ENCODE peak calls at places on chromosome 20, in ten cellular contexts. One of them, this sample, is unnamed.

GRCh38 chr20:57941572-57942381 is 232.0 kb upstream of the PMEPA1 start:
- DNase-seq in spleen: no peak
- DNase-seq in OCI-LY7: no peak
- DNase-seq in sigmoid colon: no peak
- DNase-seq in stomach: no peak
- DNase-seq in GM23338: no peak
- DNase-seq in H9: no peak
- DNase-seq in esophagus squamous epithelium: no peak
- DNase-seq in PC-3: peak
- DNase-seq in IMR-90: no peak
- DNase-seq in this sample: no peak

GRCh38 chr20:56964886-56965285 is 301.6 kb downstream of the BMP7 start:
- DNase-seq in stomach: no peak
- DNase-seq in sigmoid colon: no peak
- DNase-seq in spleen: no peak
- DNase-seq in OCI-LY7: no peak
- DNase-seq in GM23338: no peak
- DNase-seq in IMR-90: no peak
- DNase-seq in H9: no peak
- DNase-seq in esophagus squamous epithelium: no peak
- DNase-seq in PC-3: peak
- DNase-seq in this sample: no peak

GRCh38 chr20:41178904-41179432 is 41.6 kb downstream of the PLCG1 start:
- DNase-seq in IMR-90: no peak
- DNase-seq in H9: peak
- DNase-seq in esophagus squamous epithelium: no peak
- DNase-seq in GM23338: no peak
- DNase-seq in spleen: peak
- DNase-seq in stomach: peak
- DNase-seq in OCI-LY7: no peak
- DNase-seq in sigmoid colon: no peak
- DNase-seq in PC-3: no peak
- DNase-seq in this sample: peak

GRCh38 chr20:10316582-10316981 is 98.0 kb downstream of the SNAP25 start:
- DNase-seq in esophagus squamous epithelium: no peak
- DNase-seq in PC-3: peak
- DNase-seq in stomach: no peak
- DNase-seq in GM23338: peak
- DNase-seq in OCI-LY7: peak
- DNase-seq in H9: no peak
- DNase-seq in spleen: no peak
- DNase-seq in IMR-90: no peak
- DNase-seq in sigmoid colon: no peak
- DNase-seq in this sample: no peak

GRCh38 chr20:59019217-59019616 is at the start of gene TUBB1:
- DNase-seq in stomach: no peak
- DNase-seq in esophagus squamous epithelium: no peak
- DNase-seq in OCI-LY7: no peak
- DNase-seq in H9: no peak
- DNase-seq in spleen: peak
- DNase-seq in GM23338: no peak
- DNase-seq in IMR-90: no peak
- DNase-seq in PC-3: no peak
- DNase-seq in sigmoid colon: peak
- DNase-seq in this sample: no peak

GRCh38 chr20:56765172-56766073 is 136.3 kb downstream of the TFAP2C start:
- DNase-seq in IMR-90: no peak
- DNase-seq in sigmoid colon: no peak
- DNase-seq in H9: no peak
- DNase-seq in spleen: no peak
- DNase-seq in PC-3: peak
- DNase-seq in stomach: no peak
- DNase-seq in GM23338: no peak
- DNase-seq in esophagus squamous epithelium: no peak
- DNase-seq in OCI-LY7: no peak
- DNase-seq in this sample: no peak

GRCh38 chr20:7981374-7981773 is 38.2 kb downstream of the TMX4 start:
- DNase-seq in esophagus squamous epithelium: no peak
- DNase-seq in IMR-90: no peak
- DNase-seq in H9: no peak
- DNase-seq in sigmoid colon: no peak
- DNase-seq in OCI-LY7: no peak
- DNase-seq in PC-3: no peak
- DNase-seq in GM23338: no peak
- DNase-seq in stomach: no peak
- DNase-seq in spleen: no peak
- DNase-seq in this sample: no peak

GRCh38 chr20:10228330-10228729 is 9.7 kb downstream of the SNAP25 start:
- DNase-seq in sigmoid colon: no peak
- DNase-seq in IMR-90: no peak
- DNase-seq in stomach: peak
- DNase-seq in GM23338: no peak
- DNase-seq in PC-3: no peak
- DNase-seq in esophagus squamous epithelium: no peak
- DNase-seq in OCI-LY7: no peak
- DNase-seq in spleen: no peak
- DNase-seq in H9: no peak
- DNase-seq in this sample: no peak

GRCh38 chr20:18633411-18633810 is 45.6 kb downstream of the DTD1 start:
- DNase-seq in esophagus squamous epithelium: no peak
- DNase-seq in OCI-LY7: no peak
- DNase-seq in stomach: no peak
- DNase-seq in PC-3: no peak
- DNase-seq in IMR-90: no peak
- DNase-seq in H9: no peak
- DNase-seq in sigmoid colon: no peak
- DNase-seq in spleen: no peak
- DNase-seq in GM23338: no peak
- DNase-seq in this sample: no peak

GRCh38 chr20:44471481-44471882 is 4.2 kb upstream of the TTPAL start:
- DNase-seq in PC-3: peak
- DNase-seq in spleen: no peak
- DNase-seq in esophagus squamous epithelium: no peak
- DNase-seq in H9: no peak
- DNase-seq in OCI-LY7: no peak
- DNase-seq in IMR-90: peak
- DNase-seq in GM23338: peak
- DNase-seq in stomach: no peak
- DNase-seq in sigmoid colon: no peak
- DNase-seq in this sample: no peak

GRCh38 chr20:10832146-10832545 is 158.3 kb upstream of the JAG1 start:
- DNase-seq in OCI-LY7: no peak
- DNase-seq in IMR-90: peak
- DNase-seq in GM23338: no peak
- DNase-seq in spleen: no peak
- DNase-seq in sigmoid colon: no peak
- DNase-seq in stomach: no peak
- DNase-seq in PC-3: peak
- DNase-seq in H9: no peak
- DNase-seq in esophagus squamous epithelium: no peak
- DNase-seq in this sample: no peak

DNA sequence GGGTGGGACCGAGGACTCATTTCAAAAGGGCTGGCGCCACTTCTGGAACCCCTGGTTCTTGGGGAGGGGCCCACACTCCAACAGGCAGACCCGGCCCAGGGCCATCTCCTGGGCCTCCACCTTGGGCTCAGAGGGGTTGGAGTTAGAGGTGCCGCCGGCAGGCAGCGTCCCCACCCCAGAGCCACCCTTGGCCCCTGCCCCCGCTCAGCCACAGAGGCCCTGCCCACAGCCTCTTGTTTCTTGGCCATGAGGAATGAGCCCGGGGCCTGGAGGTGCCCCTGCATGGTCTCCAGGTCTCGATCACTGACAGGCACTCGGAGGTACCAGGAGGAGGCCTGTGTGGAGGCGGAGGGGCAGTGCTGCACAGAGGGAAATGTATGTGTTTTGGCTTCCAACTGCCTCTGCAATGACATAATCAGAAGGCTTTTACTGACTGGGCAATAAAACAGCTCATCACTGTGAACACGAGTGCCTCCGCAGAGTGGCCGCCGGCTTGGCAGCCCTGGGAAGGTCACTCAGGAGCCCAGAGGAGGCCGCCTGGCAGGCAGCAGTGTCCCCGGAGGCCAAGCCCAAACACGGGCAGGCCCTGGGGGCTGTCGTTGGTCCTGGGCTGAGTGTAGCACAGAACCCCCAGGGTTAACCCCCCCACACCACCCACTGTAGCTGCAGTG is 61.1 kb upstream of the GATA5 start:
- DNase-seq in PC-3: no peak
- DNase-seq in H9: no peak
- DNase-seq in OCI-LY7: no peak
- DNase-seq in IMR-90: peak
- DNase-seq in sigmoid colon: peak
- DNase-seq in spleen: no peak
- DNase-seq in GM23338: no peak
- DNase-seq in stomach: no peak
- DNase-seq in esophagus squamous epithelium: no peak
- DNase-seq in this sample: no peak
- H3K27ac ChIP-seq in PC-3: no peak
- H3K27ac ChIP-seq in H9: no peak
- H3K27ac ChIP-seq in OCI-LY7: no peak
- H3K27ac ChIP-seq in IMR-90: no peak
- H3K27ac ChIP-seq in sigmoid colon: peak
- H3K27ac ChIP-seq in spleen: no peak
- H3K27ac ChIP-seq in GM23338: no peak
- H3K27ac ChIP-seq in stomach: no peak
- H3K27ac ChIP-seq in esophagus squamous epithelium: no peak
- H3K27ac ChIP-seq in this sample: no peak

GRCh38 chr20:35146922-35147574 is at the start of gene EDEM2:
- DNase-seq in IMR-90: peak
- DNase-seq in esophagus squamous epithelium: peak
- DNase-seq in OCI-LY7: peak
- DNase-seq in sigmoid colon: peak
- DNase-seq in PC-3: peak
- DNase-seq in spleen: peak
- DNase-seq in stomach: peak
- DNase-seq in GM23338: peak
- DNase-seq in H9: peak
- DNase-seq in this sample: peak
- TF ChIP-seq CTCF in IMR-90: no peak
- TF ChIP-seq CTCF in esophagus squamous epithelium: no peak
- TF ChIP-seq CTCF in OCI-LY7: peak
- TF ChIP-seq CTCF in sigmoid colon: no peak
- TF ChIP-seq CTCF in PC-3: no peak
- TF ChIP-seq CTCF in spleen: no peak
- TF ChIP-seq CTCF in stomach: no peak
- TF ChIP-seq CTCF in GM23338: peak
- TF ChIP-seq CTCF in H9: no peak
- TF ChIP-seq CTCF in this sample: no peak

GRCh38 chr20:49929142-49929494 is 7.1 kb upstream of the RNF114 start:
- DNase-seq in IMR-90: no peak
- DNase-seq in stomach: no peak
- DNase-seq in OCI-LY7: no peak
- DNase-seq in esophagus squamous epithelium: no peak
- DNase-seq in sigmoid colon: peak
- DNase-seq in PC-3: no peak
- DNase-seq in spleen: no peak
- DNase-seq in GM23338: no peak
- DNase-seq in H9: no peak
- DNase-seq in this sample: no peak
- H3K27ac ChIP-seq in IMR-90: no peak
- H3K27ac ChIP-seq in stomach: no peak
- H3K27ac ChIP-seq in OCI-LY7: no peak
- H3K27ac ChIP-seq in esophagus squamous epithelium: no peak
- H3K27ac ChIP-seq in sigmoid colon: peak
- H3K27ac ChIP-seq in PC-3: no peak
- H3K27ac ChIP-seq in spleen: peak
- H3K27ac ChIP-seq in GM23338: no peak
- H3K27ac ChIP-seq in H9: no peak
- H3K27ac ChIP-seq in this sample: no peak

GRCh38 chr20:49219091-49219923 is at the start of gene DDX27:
- DNase-seq in sigmoid colon: peak
- DNase-seq in H9: peak
- DNase-seq in OCI-LY7: peak
- DNase-seq in GM23338: peak
- DNase-seq in esophagus squamous epithelium: peak
- DNase-seq in IMR-90: peak
- DNase-seq in spleen: peak
- DNase-seq in stomach: peak
- DNase-seq in PC-3: peak
- DNase-seq in this sample: peak

GRCh38 chr20:49214546-49214945 is 4.7 kb upstream of the DDX27 start:
- DNase-seq in esophagus squamous epithelium: no peak
- DNase-seq in stomach: no peak
- DNase-seq in PC-3: no peak
- DNase-seq in H9: no peak
- DNase-seq in GM23338: no peak
- DNase-seq in IMR-90: no peak
- DNase-seq in OCI-LY7: no peak
- DNase-seq in spleen: no peak
- DNase-seq in sigmoid colon: no peak
- DNase-seq in this sample: no peak

GRCh38 chr20:49216991-49217578 is 2.1 kb upstream of the DDX27 start:
- DNase-seq in stomach: peak
- DNase-seq in PC-3: peak
- DNase-seq in spleen: peak
- DNase-seq in IMR-90: peak
- DNase-seq in GM23338: peak
- DNase-seq in OCI-LY7: peak
- DNase-seq in H9: peak
- DNase-seq in esophagus squamous epithelium: peak
- DNase-seq in sigmoid colon: peak
- DNase-seq in this sample: peak

GRCh38 chr20:49210750-49211110 is 8.5 kb upstream of the DDX27 start:
- DNase-seq in stomach: no peak
- DNase-seq in spleen: no peak
- DNase-seq in GM23338: no peak
- DNase-seq in IMR-90: no peak
- DNase-seq in PC-3: no peak
- DNase-seq in OCI-LY7: no peak
- DNase-seq in sigmoid colon: no peak
- DNase-seq in H9: no peak
- DNase-seq in esophagus squamous epithelium: no peak
- DNase-seq in this sample: no peak

GRCh38 chr20:49215232-49215631 is 4.0 kb upstream of the DDX27 start:
- DNase-seq in PC-3: no peak
- DNase-seq in GM23338: no peak
- DNase-seq in IMR-90: no peak
- DNase-seq in esophagus squamous epithelium: no peak
- DNase-seq in sigmoid colon: no peak
- DNase-seq in OCI-LY7: no peak
- DNase-seq in H9: no peak
- DNase-seq in stomach: no peak
- DNase-seq in spleen: no peak
- DNase-seq in this sample: no peak
- TF ChIP-seq CTCF in PC-3: no peak
- TF ChIP-seq CTCF in GM23338: no peak
- TF ChIP-seq CTCF in IMR-90: no peak
- TF ChIP-seq CTCF in esophagus squamous epithelium: no peak
- TF ChIP-seq CTCF in sigmoid colon: no peak
- TF ChIP-seq CTCF in OCI-LY7: no peak
- TF ChIP-seq CTCF in H9: no peak
- TF ChIP-seq CTCF in stomach: no peak
- TF ChIP-seq CTCF in spleen: no peak
- TF ChIP-seq CTCF in this sample: no peak